ENCODE peak calls at places on chromosomes 7 and 10, in four cellular contexts. K is cardiac fibroblast; H is CD4-positive, CD25-positive, alpha-beta regulatory T cell; M is prostate gland. G is an unnamed sample.
A peak's percentile ranks its signal among the peaks of the same experiment; 100 is the strongest.

GRCh38 chr7:17856251-17856650 is 84.0 kb downstream of the SNX13 start:
- DNase-seq in K (no peak), H (no peak), M (no peak), G (no peak)

GRCh38 chr7:88169717-88170320 is 50.0 kb downstream of the SRI start:
- DNase-seq in K (peak; percentile 36), H (no peak), M (no peak), G (peak; percentile 13)

GRCh38 chr7:51154201-51154600 is 162.4 kb downstream of the COBL start:
- DNase-seq in K (no peak), H (no peak), M (no peak), G (no peak)

GRCh38 chr10:6064119-6064518 is 2.0 kb upstream of the IL2RA start:
- DNase-seq in K (no peak), H (no peak), M (no peak), G (no peak)

GRCh38 chr7:51240868-51241267 is 75.7 kb downstream of the COBL start:
- DNase-seq in K (no peak), H (no peak), M (no peak), G (no peak)

GRCh38 chr10:46520941-46521340 is 35.5 kb downstream of the GPRIN2 start:
- DNase-seq in K (peak; percentile 37), H (no peak), M (no peak), G (no peak)

GRCh38 chr7:43636093-43636492 is 53.2 kb downstream of the STK17A start:
- DNase-seq in K (peak; percentile 68), H (no peak), M (peak; percentile 78), G (peak; percentile 29)

GRCh38 chr7:148398844-148399365 is 191.7 kb upstream of the C7orf33 start:
- DNase-seq in K (no peak), H (no peak), M (no peak), G (no peak)

GRCh38 chr7:46972205-46972604 is 609.7 kb downstream of the TNS3 start:
- DNase-seq in K (peak; percentile 85), H (no peak), M (no peak), G (peak; percentile 77)

GRCh38 chr10:34433241-34434076 is 381.6 kb downstream of the PARD3 start:
- DNase-seq in K (peak; percentile 93), H (no peak), M (no peak), G (peak; percentile 34)

GRCh38 chr10:6365384-6365783 is 162.7 kb downstream of the PFKFB3 start:
- DNase-seq in K (no peak), H (no peak), M (peak; percentile 56), G (peak; percentile 32)

GRCh38 chr7:111094387-111094786 is 3.5 kb downstream of the LRRN3 start:
- DNase-seq in K (no peak), H (no peak), M (no peak), G (no peak)

GRCh38 chr7:119783799-119784198 is 489.2 kb upstream of the KCND2 start:
- DNase-seq in K (peak; percentile 69), H (no peak), M (no peak), G (peak; percentile 13)

GRCh38 chr7:123502216-123502615 is 32.2 kb downstream of the IQUB start:
- DNase-seq in K (no peak), H (no peak), M (no peak), G (no peak)

GRCh38 chr7:124992881-124993562 is 63.4 kb upstream of the POT1 start:
- DNase-seq in K (peak; percentile 91), H (no peak), M (no peak), G (peak; percentile 94)

GRCh38 chr10:71547290-71547689 is 150.6 kb downstream of the CDH23 start:
- DNase-seq in K (no peak), H (no peak), M (no peak), G (no peak)
- H3K4me3 ChIP-seq in K (no peak overlapping the region), H (no peak overlapping the region), M (no peak overlapping the region), G (no peak overlapping the region)

GRCh38 chr7:5693529-5693928 is 87.9 kb downstream of the RNF216 start:
- DNase-seq in K (peak; percentile 89), H (no peak), M (no peak), G (peak; percentile 72)
- H3K4me3 ChIP-seq in K (no peak overlapping the region), H (peak overlapping the region; percentile 81), M (no peak overlapping the region), G (peak overlapping the region; percentile 1)

GRCh38 chr7:86391813-86392212 is 251.9 kb upstream of the GRM3 start:
- DNase-seq in K (no peak), H (no peak), M (no peak), G (no peak)
- H3K4me3 ChIP-seq in K (no peak overlapping the region), H (no peak overlapping the region), M (no peak overlapping the region), G (no peak overlapping the region)

GRCh38 chr7:135152447-135152846 is 4.6 kb downstream of the TMEM140 start:
- DNase-seq in K (no peak), H (no peak), M (no peak), G (no peak)

GRCh38 chr7:135151162-135151932 is 3.5 kb downstream of the TMEM140 start:
- DNase-seq in K (no peak), H (no peak), M (no peak), G (no peak)

GRCh38 chr7:135147341-135147898 is 452 bp upstream of the TMEM140 start:
- DNase-seq in K (peak; percentile 65), H (no peak), M (no peak), G (peak; percentile 72)

GRCh38 chr7:135147899-135148721 is at the start of gene TMEM140:
- DNase-seq in K (peak; percentile 81), H (peak; percentile 42), M (peak; percentile 61), G (peak; percentile 91)

DNA sequence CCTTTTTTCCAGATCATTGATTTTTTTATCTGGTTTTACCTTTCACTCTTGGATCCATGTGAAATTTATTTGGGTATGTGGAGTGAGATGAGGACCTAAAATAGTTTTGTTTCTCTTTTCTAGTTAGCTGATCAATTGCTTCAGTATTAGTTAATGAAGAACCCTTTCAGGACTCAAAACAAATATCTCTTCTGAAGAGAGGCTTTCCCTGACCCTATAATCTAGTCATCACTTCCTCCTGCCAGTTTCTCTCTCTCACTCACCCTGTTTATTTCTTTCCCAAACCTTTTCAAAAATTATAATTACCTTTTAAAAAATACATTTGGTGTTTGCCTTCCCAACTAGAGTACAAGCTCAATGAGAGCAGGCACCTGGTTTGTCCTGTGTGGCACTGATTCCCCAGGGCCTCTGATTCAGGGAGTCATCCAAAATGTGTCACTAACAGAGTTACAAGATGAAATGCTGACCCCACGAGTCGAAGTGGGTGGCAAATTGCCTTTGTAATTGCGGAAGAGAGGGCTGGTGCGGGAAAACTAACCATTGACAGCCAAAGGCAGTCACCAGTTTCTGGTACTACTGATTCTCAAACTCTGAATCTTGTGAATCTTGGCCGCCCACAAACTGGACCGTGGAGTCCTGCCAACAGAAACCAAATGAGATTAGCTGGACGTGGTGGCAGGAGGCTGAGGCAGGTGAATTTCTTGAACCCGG is 2.4 kb downstream of the TMEM140 start:
- DNase-seq in K (no peak), H (no peak), M (no peak), G (no peak)
- H3K4me3 ChIP-seq in K (no peak overlapping the region), H (peak overlapping the region; percentile 99), M (no peak overlapping the region), G (no peak overlapping the region)

DNA sequence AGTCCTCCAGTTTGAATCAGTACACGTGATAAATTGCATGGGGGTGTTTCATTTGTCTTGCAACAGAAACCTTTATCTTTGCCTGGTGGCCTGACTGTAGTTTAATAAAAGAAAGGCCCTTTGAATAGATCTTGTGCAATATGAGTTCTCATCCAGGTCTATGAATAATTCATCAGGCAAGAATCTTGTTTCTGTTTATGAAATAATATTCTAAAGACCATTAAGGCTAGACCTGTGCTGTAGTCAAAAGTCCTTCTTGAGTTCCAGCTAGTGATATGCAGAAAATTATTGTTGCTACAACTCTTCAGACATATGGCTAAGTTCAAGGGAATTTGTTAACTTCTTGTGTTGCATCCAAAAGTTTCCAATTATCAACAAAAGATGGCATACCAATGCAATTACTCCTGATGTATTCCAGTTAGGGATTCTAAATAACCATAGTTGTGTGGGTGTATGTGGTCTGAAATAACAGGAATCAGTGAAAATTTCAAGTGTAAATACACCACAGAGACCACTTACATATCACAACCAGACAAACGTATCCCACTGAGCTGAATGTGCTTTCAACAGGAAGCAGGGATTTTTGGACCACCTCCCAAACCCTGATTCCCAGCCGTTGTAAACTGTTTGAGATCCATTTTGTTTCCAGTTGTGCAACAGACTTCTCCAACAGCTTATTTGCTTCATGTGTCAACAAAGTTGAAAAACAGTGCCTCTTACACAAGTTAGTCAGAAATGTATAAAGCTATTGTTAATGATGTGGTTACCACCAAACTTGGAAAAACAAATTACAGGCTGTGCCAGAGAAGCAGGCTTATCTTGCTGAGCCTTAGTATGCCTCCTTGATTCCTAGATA is 54.7 kb upstream of the BICC1 start:
- DNase-seq in K (peak; percentile 82), H (no peak), M (no peak), G (peak; percentile 90)
- H3K4me3 ChIP-seq in K (no peak overlapping the region), H (no peak overlapping the region), M (no peak overlapping the region), G (no peak overlapping the region)

DNA sequence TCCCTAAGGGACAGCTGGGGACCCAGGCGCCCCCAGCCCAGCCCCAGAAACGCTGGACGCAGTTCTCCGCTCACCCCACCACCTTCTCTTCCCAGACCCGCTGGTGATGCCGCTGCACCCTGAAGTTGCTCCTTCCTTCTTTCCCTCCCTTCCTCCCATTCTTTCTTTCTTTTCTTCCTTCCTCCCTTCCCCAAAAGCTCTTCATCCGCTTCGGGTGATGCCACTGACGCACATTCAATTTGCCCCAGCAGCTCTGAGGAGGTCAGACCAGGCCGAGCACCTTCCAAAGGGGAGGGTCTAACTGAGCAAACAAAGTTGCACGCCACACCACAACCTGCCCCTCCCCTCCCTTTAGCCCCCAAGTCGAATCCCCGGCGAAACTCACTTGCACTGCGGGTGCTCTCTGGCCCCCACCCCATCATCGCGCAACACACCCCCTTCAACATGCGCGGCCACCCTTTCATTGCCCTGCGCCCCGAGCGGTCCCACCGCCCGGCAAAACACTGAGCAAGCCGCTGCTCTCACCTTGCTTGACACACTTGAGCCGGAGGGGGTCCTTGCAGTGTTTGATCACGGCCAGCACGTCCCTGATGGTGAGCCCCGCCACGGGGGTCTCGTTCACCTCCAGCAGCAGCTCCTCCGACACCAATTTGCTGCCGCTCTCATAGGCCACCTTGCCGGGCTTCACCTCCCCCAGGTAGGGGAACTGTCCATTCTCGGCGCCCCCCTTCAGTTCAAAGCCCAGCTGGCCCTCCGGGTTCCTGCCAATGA is 787 bp downstream of the MAGI2 start:
- DNase-seq in K (peak; percentile 42), H (no peak), M (peak; percentile 7), G (peak; percentile 47)
- H3K4me3 ChIP-seq in K (peak overlapping the region; percentile 90), H (no peak overlapping the region), M (peak overlapping the region; percentile 52), G (peak overlapping the region; percentile 94)

GRCh38 chr7:139452948-139453672 is 30.4 kb downstream of the KLRG2 start:
- DNase-seq in K (peak; percentile 75), H (no peak), M (no peak), G (no peak)

GRCh38 chr7:139456511-139456910 is 27.0 kb downstream of the KLRG2 start:
- DNase-seq in K (no peak), H (no peak), M (no peak), G (no peak)

GRCh38 chr7:139453673-139454321 is 29.7 kb downstream of the KLRG2 start:
- DNase-seq in K (no peak), H (no peak), M (no peak), G (no peak)

GRCh38 chr7:139457153-139457946 is 26.1 kb downstream of the KLRG2 start:
- DNase-seq in K (peak; percentile 59), H (no peak), M (no peak), G (peak; percentile 25)

DNA sequence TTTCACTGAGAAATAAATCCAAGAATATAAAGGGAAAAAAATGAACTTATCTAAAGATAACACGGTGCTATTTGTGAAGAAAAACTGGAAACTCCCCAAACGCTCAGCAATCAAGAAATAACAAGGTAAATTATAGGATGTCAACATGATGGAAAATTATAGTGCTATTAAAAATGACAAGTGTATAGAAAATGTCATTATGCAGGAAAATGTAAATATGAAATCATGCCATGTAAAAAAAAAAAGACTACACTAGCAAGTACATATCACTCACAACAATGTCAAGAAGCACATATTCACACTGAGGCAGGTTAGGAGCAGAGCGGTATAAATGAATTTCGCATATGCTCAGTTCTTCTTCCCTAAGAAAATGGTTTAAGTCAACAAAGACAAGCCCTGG is 27.7 kb downstream of the KLRG2 start:
- DNase-seq in K (no peak), H (no peak), M (no peak), G (no peak)
- H3K4me3 ChIP-seq in K (no peak overlapping the region), H (no peak overlapping the region), M (no peak overlapping the region), G (no peak overlapping the region)

G was measured in fibroblast of villous mesenchyme.